ENCODE peak calls at places on chromosomes 1 and 21, in ten cellular contexts. M is A549, L is lung, E is left ventricle myocardium inferior, Q is stomach, O is kidney epithelial cell, X is spleen, A is cardiac muscle cell, W is RWPE1, N is LNCaP clone FGC. V is an unnamed sample.

GRCh38 chr1:28840928-28841544 is 29.1 kb downstream of the OPRD1 start:
- DNase-seq in M (no peak), L (no peak), E (no peak), Q (no peak), O (no peak), X (no peak), A (no peak), W (no peak), N (no peak), V (no peak)

GRCh38 chr21:33058468-33059318 is 11.2 kb upstream of the OLIG1 start:
- DNase-seq in M (no peak), L (no peak), E (peak), Q (no peak), O (no peak), X (no peak), A (peak), W (no peak), N (peak), V (no peak)

GRCh38 chr21:15022608-15023261 is 42.1 kb downstream of the NRIP1 start:
- DNase-seq in M (no peak), L (no peak), E (no peak), Q (no peak), O (no peak), X (no peak), A (no peak), W (no peak), N (no peak), V (no peak)

GRCh38 chr1:11052839-11053757 is 6.1 kb upstream of the MASP2 start:
- DNase-seq in M (no peak), L (no peak), E (no peak), Q (no peak), O (no peak), X (no peak), A (no peak), W (no peak), N (no peak), V (no peak)

GRCh38 chr1:27342778-27343638 is 1.2 kb downstream of the SYTL1 start:
- DNase-seq in M (no peak), L (peak), E (no peak), Q (peak), O (no peak), X (peak), A (no peak), W (peak), N (no peak), V (peak)

GRCh38 chr1:150575072-150575489 is 4.3 kb downstream of the MCL1 start:
- DNase-seq in M (no peak), L (no peak), E (no peak), Q (no peak), O (no peak), X (no peak), A (peak), W (no peak), N (no peak), V (no peak)

GRCh38 chr1:204828352-204828850 is 42.3 kb upstream of the NFASC start:
- DNase-seq in M (peak), L (no peak), E (peak), Q (peak), O (no peak), X (peak), A (peak), W (peak), N (no peak), V (peak)

GRCh38 chr1:181676269-181676668 is 193.0 kb downstream of the CACNA1E start:
- DNase-seq in M (peak), L (no peak), E (no peak), Q (peak), O (no peak), X (no peak), A (peak), W (peak), N (no peak), V (peak)

GRCh38 chr1:231485029-231485784 is 43.3 kb upstream of the TSNAX start:
- DNase-seq in M (no peak), L (no peak), E (no peak), Q (no peak), O (no peak), X (no peak), A (no peak), W (no peak), N (no peak), V (no peak)

GRCh38 chr21:29343517-29343916 is 44.8 kb downstream of the BACH1 start:
- DNase-seq in M (no peak), L (no peak), E (no peak), Q (no peak), O (no peak), X (no peak), A (peak), W (no peak), N (no peak), V (no peak)

GRCh38 chr1:113934511-113935055 is 5.5 kb downstream of the HIPK1 start:
- DNase-seq in M (no peak), L (no peak), E (no peak), Q (no peak), O (no peak), X (no peak), A (no peak), W (no peak), N (no peak), V (no peak)

GRCh38 chr1:46569909-46570725 is 18.7 kb upstream of the KNCN start:
- DNase-seq in M (no peak), L (no peak), E (no peak), Q (no peak), O (no peak), X (no peak), A (peak), W (no peak), N (no peak), V (no peak)

GRCh38 chr1:50983403-50983802 is 13.4 kb downstream of the CDKN2C start:
- DNase-seq in M (no peak), L (no peak), E (no peak), Q (no peak), O (no peak), X (no peak), A (no peak), W (no peak), N (no peak), V (no peak)

GRCh38 chr1:208101661-208102431 is 142.3 kb downstream of the PLXNA2 start:
- DNase-seq in M (no peak), L (peak), E (no peak), Q (no peak), O (no peak), X (no peak), A (peak), W (no peak), N (no peak), V (no peak)

GRCh38 chr1:145960468-145961108 is 2.8 kb upstream of the LIX1L start:
- DNase-seq in M (peak), L (peak), E (peak), Q (peak), O (no peak), X (peak), A (peak), W (no peak), N (no peak), V (peak)

GRCh38 chr1:173429517-173430477 is 47.3 kb upstream of the PRDX6 start:
- DNase-seq in M (peak), L (peak), E (peak), Q (peak), O (peak), X (peak), A (peak), W (peak), N (no peak), V (peak)

GRCh38 chr1:163337631-163338030 is 15.9 kb downstream of the NUF2 start:
- DNase-seq in M (no peak), L (no peak), E (no peak), Q (no peak), O (no peak), X (no peak), A (peak), W (no peak), N (no peak), V (no peak)

GRCh38 chr1:31715097-31715872 is 11.5 kb upstream of the COL16A1 start:
- DNase-seq in M (peak), L (peak), E (peak), Q (peak), O (no peak), X (peak), A (peak), W (peak), N (no peak), V (peak)

GRCh38 chr1:17485280-17485679 is 45.8 kb upstream of the RCC2 start:
- DNase-seq in M (peak), L (no peak), E (no peak), Q (peak), O (no peak), X (no peak), A (peak), W (peak), N (no peak), V (no peak)

GRCh38 chr21:38126677-38127271 is 130.0 kb upstream of the KCNJ15 start:
- DNase-seq in M (peak), L (peak), E (peak), Q (peak), O (peak), X (peak), A (peak), W (peak), N (no peak), V (peak)

GRCh38 chr1:212959266-212960220 is 9.2 kb downstream of the VASH2 start:
- DNase-seq in M (no peak), L (no peak), E (no peak), Q (no peak), O (no peak), X (no peak), A (no peak), W (no peak), N (no peak), V (peak)

GRCh38 chr1:20932437-20932977 is 145.4 kb upstream of the HP1BP3 start:
- DNase-seq in M (no peak), L (no peak), E (no peak), Q (no peak), O (no peak), X (no peak), A (no peak), W (no peak), N (no peak), V (peak)

GRCh38 chr1:41239988-41240610 is 2.0 kb downstream of the SCMH1 start:
- DNase-seq in M (peak), L (no peak), E (no peak), Q (no peak), O (no peak), X (no peak), A (peak), W (peak), N (peak), V (peak)

GRCh38 chr1:170881268-170882265 is 53.8 kb upstream of the MROH9 start:
- DNase-seq in M (peak), L (no peak), E (no peak), Q (no peak), O (no peak), X (no peak), A (peak), W (no peak), N (peak), V (peak)

GRCh38 chr1:86231076-86231475 is 74.5 kb upstream of the COL24A1 start:
- DNase-seq in M (no peak), L (no peak), E (no peak), Q (no peak), O (no peak), X (no peak), A (no peak), W (no peak), N (no peak), V (no peak)

GRCh38 chr1:83761084-83761760 is 237.7 kb downstream of the TTLL7 start:
- DNase-seq in M (no peak), L (no peak), E (no peak), Q (no peak), O (no peak), X (peak), A (no peak), W (no peak), N (no peak), V (peak)

DNA sequence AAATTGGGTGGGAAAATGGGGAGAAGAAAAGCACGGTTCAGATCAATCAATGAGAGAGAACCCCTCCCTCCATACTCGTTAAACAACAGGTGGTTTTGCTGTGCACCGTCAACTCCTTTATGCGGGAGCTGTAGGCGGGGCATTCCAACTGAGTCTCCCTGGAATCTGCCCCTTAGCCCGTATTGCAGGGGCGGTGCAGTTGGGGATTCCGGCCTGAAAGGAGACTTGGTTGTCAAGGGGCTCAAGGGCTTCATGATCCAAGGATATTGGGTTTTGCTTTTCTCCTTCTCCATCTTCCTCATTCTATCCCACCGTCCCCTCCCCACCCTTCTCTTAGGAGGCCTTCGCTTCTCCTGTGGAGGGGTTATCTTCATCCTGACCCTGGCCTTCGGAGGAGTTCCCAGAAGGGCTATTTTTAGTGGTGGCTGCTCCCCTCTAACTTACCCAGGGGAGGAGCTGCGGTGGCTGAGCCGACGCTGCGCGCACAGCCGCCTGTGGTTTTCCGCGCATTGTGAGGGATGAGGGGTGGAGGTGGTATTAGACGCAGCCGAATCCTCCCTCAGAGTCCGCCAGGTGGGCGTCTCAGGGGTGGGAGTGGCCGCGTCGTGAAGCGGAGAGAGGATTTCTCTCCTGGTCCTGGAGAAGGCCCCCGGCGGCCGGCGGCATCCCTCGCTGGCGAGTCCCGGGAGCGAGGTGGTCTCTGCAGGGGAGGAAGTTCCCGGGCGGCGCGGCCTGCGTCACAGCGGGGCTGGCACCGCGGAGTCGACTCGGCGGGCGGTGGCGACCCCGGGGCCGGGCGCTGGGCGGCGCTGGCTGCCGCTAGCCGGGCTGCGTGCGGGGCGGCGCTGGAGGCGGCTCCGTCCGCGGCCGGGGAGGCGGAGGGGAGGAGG is 462 bp upstream of the LRRC8C start:
- DNase-seq in M (peak), L (peak), E (peak), Q (peak), O (no peak), X (peak), A (peak), W (peak), N (no peak), V (peak)
- TF ChIP-seq CTCF in M (peak), L (no peak), E (peak), Q (no peak), O (no peak), X (peak), A (no peak), W (peak), N (peak), V (peak)

GRCh38 chr1:64663654-64664053 is 81.2 kb upstream of the RAVER2 start:
- DNase-seq in M (peak), L (no peak), E (no peak), Q (no peak), O (no peak), X (no peak), A (no peak), W (no peak), N (no peak), V (peak)
- TF ChIP-seq CTCF in M (no peak), L (no peak), E (peak), Q (no peak), O (no peak), X (peak), A (peak), W (no peak), N (no peak), V (no peak)

DNA sequence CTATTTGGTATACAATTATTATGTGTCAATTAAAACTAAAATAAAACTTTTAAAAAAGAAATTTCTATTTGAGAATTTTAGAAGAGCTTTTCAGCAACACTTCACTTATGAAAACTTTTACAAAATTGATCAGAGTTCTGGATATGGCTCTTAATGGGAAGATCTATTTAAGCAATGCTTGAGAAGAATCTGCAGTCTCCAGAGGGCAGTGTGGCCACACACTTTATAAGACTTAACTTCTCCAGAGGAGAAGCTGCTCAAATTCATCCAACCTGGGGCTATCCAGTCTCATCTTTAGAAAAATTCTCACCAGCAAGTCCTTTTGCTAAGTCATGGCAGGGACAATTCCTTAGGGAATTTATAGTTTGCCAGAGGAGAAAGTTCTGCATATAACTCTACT is 25.2 kb upstream of the AGO1 start:
- DNase-seq in M (peak), L (no peak), E (no peak), Q (no peak), O (no peak), X (no peak), A (peak), W (no peak), N (peak), V (no peak)
- TF ChIP-seq CTCF in M (peak), L (no peak), E (peak), Q (no peak), O (peak), X (no peak), A (peak), W (no peak), N (peak), V (peak)

DNA sequence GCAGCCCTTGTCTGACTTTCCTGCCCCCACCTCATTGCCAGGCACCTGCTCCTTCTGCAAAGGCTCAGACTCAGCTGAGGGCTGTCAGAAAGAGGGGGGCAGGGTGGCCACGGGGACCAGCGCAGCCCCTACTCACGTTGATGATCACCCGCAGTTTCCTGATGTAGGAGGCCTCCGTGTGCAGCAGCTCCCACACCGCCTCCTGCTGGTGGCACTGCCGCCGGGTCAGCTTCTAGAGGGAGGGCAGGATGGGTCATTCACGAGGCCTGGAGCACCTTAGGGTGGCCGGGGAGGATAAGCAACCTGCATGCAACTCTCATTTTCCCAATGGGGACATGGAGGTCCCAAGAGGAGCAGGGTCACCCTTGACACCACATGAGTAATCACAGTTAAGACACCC is 6.4 kb upstream of the TNFRSF25 start:
- DNase-seq in M (no peak), L (no peak), E (no peak), Q (no peak), O (no peak), X (no peak), A (no peak), W (no peak), N (no peak), V (no peak)
- TF ChIP-seq CTCF in M (peak), L (no peak), E (peak), Q (no peak), O (peak), X (no peak), A (peak), W (peak), N (peak), V (peak)

DNA sequence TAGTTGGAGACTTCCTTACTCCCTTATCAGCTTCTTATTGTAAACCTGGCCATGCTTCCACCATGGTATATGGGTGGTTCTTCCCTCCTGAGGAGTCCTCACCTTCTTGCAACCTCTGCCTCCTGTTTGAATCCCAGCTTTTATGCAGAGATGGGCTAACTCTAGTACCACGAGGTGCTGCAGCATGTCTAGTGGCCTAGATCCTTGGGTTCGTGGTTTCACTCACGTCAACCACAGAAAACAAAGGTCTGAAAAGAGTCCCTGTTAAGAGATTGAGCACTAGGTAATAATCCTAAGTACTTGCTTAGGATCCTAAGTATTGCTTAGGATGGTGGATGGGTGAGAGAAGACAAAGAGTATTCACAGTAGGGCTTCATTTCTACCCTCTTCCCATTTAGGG is 133.7 kb downstream of the FCRL5 start:
- DNase-seq in M (no peak), L (no peak), E (no peak), Q (no peak), O (no peak), X (no peak), A (no peak), W (no peak), N (no peak), V (no peak)
- TF ChIP-seq CTCF in M (no peak), L (no peak), E (no peak), Q (no peak), O (no peak), X (no peak), A (no peak), W (no peak), N (no peak), V (no peak)